ENCODE peak calls at places on chromosomes 11 and 22, in eight cellular contexts. One of them, this sample, is unnamed.

GRCh38 chr11:8605956-8606355 is 11.9 kb upstream of the STK33 start:
- DNase-seq in aorta: no peak
- DNase-seq in KBM-7: no peak
- DNase-seq in stimulated activated CD8-positive, alpha-beta memory T cell treated with anti-CD3 and anti-CD28 coated beads, Interleukin-2, amount 100 ng/mL, for 48 hours: no peak
- DNase-seq in activated CD8-positive, alpha-beta memory T cell treated with anti-CD3 and anti-CD28 coated beads for 4 hours: no peak
- DNase-seq in DND-41: no peak
- DNase-seq in RCC 7860: no peak
- DNase-seq in head of caudate nucleus: no peak
- DNase-seq in this sample: no peak

GRCh38 chr11:58621586-58622262 is 741 bp upstream of the CNTF start:
- DNase-seq in head of caudate nucleus: no peak
- DNase-seq in KBM-7: no peak
- DNase-seq in DND-41: no peak
- DNase-seq in aorta: no peak
- DNase-seq in RCC 7860: no peak
- DNase-seq in stimulated activated CD8-positive, alpha-beta memory T cell treated with anti-CD3 and anti-CD28 coated beads, Interleukin-2, amount 100 ng/mL, for 48 hours: no peak
- DNase-seq in activated CD8-positive, alpha-beta memory T cell treated with anti-CD3 and anti-CD28 coated beads for 4 hours: no peak
- DNase-seq in this sample: no peak

GRCh38 chr11:126696976-126697375 is 303.6 kb downstream of the KIRREL3 start:
- DNase-seq in KBM-7: no peak
- DNase-seq in activated CD8-positive, alpha-beta memory T cell treated with anti-CD3 and anti-CD28 coated beads for 4 hours: no peak
- DNase-seq in head of caudate nucleus: no peak
- DNase-seq in DND-41: no peak
- DNase-seq in RCC 7860: no peak
- DNase-seq in aorta: no peak
- DNase-seq in stimulated activated CD8-positive, alpha-beta memory T cell treated with anti-CD3 and anti-CD28 coated beads, Interleukin-2, amount 100 ng/mL, for 48 hours: no peak
- DNase-seq in this sample: no peak

GRCh38 chr22:31572939-31573338 is 76.6 kb downstream of the SFI1 start:
- DNase-seq in RCC 7860: no peak
- DNase-seq in KBM-7: no peak
- DNase-seq in activated CD8-positive, alpha-beta memory T cell treated with anti-CD3 and anti-CD28 coated beads for 4 hours: no peak
- DNase-seq in head of caudate nucleus: no peak
- DNase-seq in stimulated activated CD8-positive, alpha-beta memory T cell treated with anti-CD3 and anti-CD28 coated beads, Interleukin-2, amount 100 ng/mL, for 48 hours: no peak
- DNase-seq in aorta: no peak
- DNase-seq in DND-41: no peak
- DNase-seq in this sample: no peak

GRCh38 chr11:68581901-68582300 is 102.4 kb upstream of the GAL start:
- DNase-seq in KBM-7: no peak
- DNase-seq in stimulated activated CD8-positive, alpha-beta memory T cell treated with anti-CD3 and anti-CD28 coated beads, Interleukin-2, amount 100 ng/mL, for 48 hours: no peak
- DNase-seq in DND-41: no peak
- DNase-seq in head of caudate nucleus: no peak
- DNase-seq in RCC 7860: no peak
- DNase-seq in activated CD8-positive, alpha-beta memory T cell treated with anti-CD3 and anti-CD28 coated beads for 4 hours: no peak
- DNase-seq in aorta: no peak
- DNase-seq in this sample: no peak

GRCh38 chr22:46262449-46263207 is 515 bp downstream of the PKDREJ start:
- DNase-seq in aorta: peak
- DNase-seq in KBM-7: no peak
- DNase-seq in activated CD8-positive, alpha-beta memory T cell treated with anti-CD3 and anti-CD28 coated beads for 4 hours: no peak
- DNase-seq in head of caudate nucleus: peak
- DNase-seq in DND-41: no peak
- DNase-seq in stimulated activated CD8-positive, alpha-beta memory T cell treated with anti-CD3 and anti-CD28 coated beads, Interleukin-2, amount 100 ng/mL, for 48 hours: no peak
- DNase-seq in RCC 7860: no peak
- DNase-seq in this sample: no peak

GRCh38 chr11:111736191-111736590 is 30.0 kb downstream of the PPP2R1B start:
- DNase-seq in aorta: no peak
- DNase-seq in stimulated activated CD8-positive, alpha-beta memory T cell treated with anti-CD3 and anti-CD28 coated beads, Interleukin-2, amount 100 ng/mL, for 48 hours: no peak
- DNase-seq in DND-41: no peak
- DNase-seq in head of caudate nucleus: no peak
- DNase-seq in KBM-7: no peak
- DNase-seq in activated CD8-positive, alpha-beta memory T cell treated with anti-CD3 and anti-CD28 coated beads for 4 hours: no peak
- DNase-seq in RCC 7860: peak
- DNase-seq in this sample: no peak

GRCh38 chr11:117752721-117753237 is 44.2 kb downstream of the DSCAML1 start:
- DNase-seq in DND-41: no peak
- DNase-seq in activated CD8-positive, alpha-beta memory T cell treated with anti-CD3 and anti-CD28 coated beads for 4 hours: no peak
- DNase-seq in head of caudate nucleus: no peak
- DNase-seq in KBM-7: no peak
- DNase-seq in RCC 7860: no peak
- DNase-seq in stimulated activated CD8-positive, alpha-beta memory T cell treated with anti-CD3 and anti-CD28 coated beads, Interleukin-2, amount 100 ng/mL, for 48 hours: no peak
- DNase-seq in aorta: no peak
- DNase-seq in this sample: no peak

GRCh38 chr11:12860827-12861226 is 148.3 kb upstream of the RASSF10 start:
- DNase-seq in aorta: no peak
- DNase-seq in activated CD8-positive, alpha-beta memory T cell treated with anti-CD3 and anti-CD28 coated beads for 4 hours: no peak
- DNase-seq in head of caudate nucleus: no peak
- DNase-seq in stimulated activated CD8-positive, alpha-beta memory T cell treated with anti-CD3 and anti-CD28 coated beads, Interleukin-2, amount 100 ng/mL, for 48 hours: no peak
- DNase-seq in KBM-7: no peak
- DNase-seq in RCC 7860: no peak
- DNase-seq in DND-41: no peak
- DNase-seq in this sample: no peak

GRCh38 chr11:111601636-111601978 is 642 bp upstream of the SIK2 start:
- DNase-seq in activated CD8-positive, alpha-beta memory T cell treated with anti-CD3 and anti-CD28 coated beads for 4 hours: no peak
- DNase-seq in stimulated activated CD8-positive, alpha-beta memory T cell treated with anti-CD3 and anti-CD28 coated beads, Interleukin-2, amount 100 ng/mL, for 48 hours: no peak
- DNase-seq in KBM-7: no peak
- DNase-seq in RCC 7860: no peak
- DNase-seq in aorta: no peak
- DNase-seq in DND-41: no peak
- DNase-seq in head of caudate nucleus: no peak
- DNase-seq in this sample: no peak

GRCh38 chr11:120520091-120520822 is 8.7 kb downstream of the GRIK4 start:
- DNase-seq in head of caudate nucleus: no peak
- DNase-seq in activated CD8-positive, alpha-beta memory T cell treated with anti-CD3 and anti-CD28 coated beads for 4 hours: no peak
- DNase-seq in stimulated activated CD8-positive, alpha-beta memory T cell treated with anti-CD3 and anti-CD28 coated beads, Interleukin-2, amount 100 ng/mL, for 48 hours: no peak
- DNase-seq in DND-41: no peak
- DNase-seq in KBM-7: no peak
- DNase-seq in aorta: no peak
- DNase-seq in RCC 7860: no peak
- DNase-seq in this sample: no peak

GRCh38 chr22:41217553-41218157 is 12.5 kb downstream of the L3MBTL2 start:
- DNase-seq in head of caudate nucleus: peak
- DNase-seq in DND-41: peak
- DNase-seq in RCC 7860: no peak
- DNase-seq in KBM-7: peak
- DNase-seq in stimulated activated CD8-positive, alpha-beta memory T cell treated with anti-CD3 and anti-CD28 coated beads, Interleukin-2, amount 100 ng/mL, for 48 hours: peak
- DNase-seq in activated CD8-positive, alpha-beta memory T cell treated with anti-CD3 and anti-CD28 coated beads for 4 hours: no peak
- DNase-seq in aorta: peak
- DNase-seq in this sample: peak

GRCh38 chr11:44979536-44980399 is 29.1 kb upstream of the TP53I11 start:
- DNase-seq in stimulated activated CD8-positive, alpha-beta memory T cell treated with anti-CD3 and anti-CD28 coated beads, Interleukin-2, amount 100 ng/mL, for 48 hours: no peak
- DNase-seq in DND-41: no peak
- DNase-seq in aorta: no peak
- DNase-seq in head of caudate nucleus: no peak
- DNase-seq in RCC 7860: no peak
- DNase-seq in activated CD8-positive, alpha-beta memory T cell treated with anti-CD3 and anti-CD28 coated beads for 4 hours: no peak
- DNase-seq in KBM-7: no peak
- DNase-seq in this sample: no peak

GRCh38 chr11:18721576-18722292 is 4.3 kb downstream of the IGSF22 start:
- DNase-seq in aorta: no peak
- DNase-seq in DND-41: peak
- DNase-seq in KBM-7: peak
- DNase-seq in RCC 7860: no peak
- DNase-seq in stimulated activated CD8-positive, alpha-beta memory T cell treated with anti-CD3 and anti-CD28 coated beads, Interleukin-2, amount 100 ng/mL, for 48 hours: no peak
- DNase-seq in head of caudate nucleus: peak
- DNase-seq in activated CD8-positive, alpha-beta memory T cell treated with anti-CD3 and anti-CD28 coated beads for 4 hours: no peak
- DNase-seq in this sample: no peak

GRCh38 chr11:89498845-89499448 is 7.8 kb upstream of the NOX4 start:
- DNase-seq in KBM-7: peak
- DNase-seq in head of caudate nucleus: no peak
- DNase-seq in activated CD8-positive, alpha-beta memory T cell treated with anti-CD3 and anti-CD28 coated beads for 4 hours: no peak
- DNase-seq in RCC 7860: no peak
- DNase-seq in DND-41: no peak
- DNase-seq in aorta: no peak
- DNase-seq in stimulated activated CD8-positive, alpha-beta memory T cell treated with anti-CD3 and anti-CD28 coated beads, Interleukin-2, amount 100 ng/mL, for 48 hours: no peak
- DNase-seq in this sample: peak

GRCh38 chr11:124756033-124756752 is 4.1 kb upstream of the VSIG2 start:
- DNase-seq in stimulated activated CD8-positive, alpha-beta memory T cell treated with anti-CD3 and anti-CD28 coated beads, Interleukin-2, amount 100 ng/mL, for 48 hours: no peak
- DNase-seq in RCC 7860: no peak
- DNase-seq in DND-41: no peak
- DNase-seq in KBM-7: no peak
- DNase-seq in aorta: no peak
- DNase-seq in head of caudate nucleus: no peak
- DNase-seq in activated CD8-positive, alpha-beta memory T cell treated with anti-CD3 and anti-CD28 coated beads for 4 hours: no peak
- DNase-seq in this sample: no peak

GRCh38 chr11:124717786-124718634 is 21.7 kb upstream of the NRGN start:
- DNase-seq in stimulated activated CD8-positive, alpha-beta memory T cell treated with anti-CD3 and anti-CD28 coated beads, Interleukin-2, amount 100 ng/mL, for 48 hours: peak
- DNase-seq in DND-41: peak
- DNase-seq in aorta: peak
- DNase-seq in KBM-7: peak
- DNase-seq in activated CD8-positive, alpha-beta memory T cell treated with anti-CD3 and anti-CD28 coated beads for 4 hours: no peak
- DNase-seq in head of caudate nucleus: no peak
- DNase-seq in RCC 7860: no peak
- DNase-seq in this sample: peak